ENCODE peak calls at places on chromosomes 13 and 19, in eight cellular contexts. H is tibial nerve, V is sigmoid colon, R is esophagus muscularis mucosa, E is testis, Y is K562, B is lower lobe of right lung, F is PC-9. I is an unnamed sample. For H3K4me1, the result is how much of the 10 kb centered on the place peaks cover.

GRCh38 chr19:2469102-2469914 is 6.6 kb upstream of the GADD45B start:
- DNase-seq in H (no peak), V (no peak), R (no peak), E (no peak), Y (no peak), B (no peak), F (peak), I (peak)

GRCh38 chr13:76803831-76804230 is 82.4 kb downstream of the KCTD12 start:
- DNase-seq in H (no peak), V (no peak), R (no peak), E (no peak), Y (no peak), B (no peak), F (no peak), I (no peak)

GRCh38 chr13:64529874-64530485 is 2700.2 kb downstream of the PCDH9 start:
- DNase-seq in H (no peak), V (no peak), R (no peak), E (no peak), Y (peak), B (no peak), F (no peak), I (peak)

GRCh38 chr19:54616057-54616456 is 14.2 kb upstream of the LILRB1 start:
- DNase-seq in H (no peak), V (no peak), R (no peak), E (no peak), Y (no peak), B (no peak), F (no peak), I (no peak)

GRCh38 chr13:22455036-22455435 is 725.7 kb upstream of the SGCG start:
- DNase-seq in H (no peak), V (no peak), R (no peak), E (no peak), Y (no peak), B (no peak), F (no peak), I (no peak)

GRCh38 chr19:36973021-36973843 is 57.1 kb downstream of the ZNF568 start:
- DNase-seq in H (peak), V (peak), R (peak), E (peak), Y (peak), B (peak), F (peak), I (no peak)

GRCh38 chr13:36157475-36157874 is 26.3 kb upstream of the DCLK1 start:
- DNase-seq in H (no peak), V (no peak), R (no peak), E (no peak), Y (no peak), B (no peak), F (no peak), I (no peak)

GRCh38 chr19:15025237-15025636 is 24.0 kb upstream of the CASP14 start:
- DNase-seq in H (no peak), V (no peak), R (no peak), E (peak), Y (peak), B (no peak), F (no peak), I (no peak)

GRCh38 chr19:47391510-47392223 is 27.7 kb downstream of the MEIS3 start:
- DNase-seq in H (peak), V (peak), R (peak), E (peak), Y (peak), B (peak), F (peak), I (peak)

GRCh38 chr13:34207334-34207733 is 389.4 kb downstream of the RFC3 start:
- DNase-seq in H (no peak), V (no peak), R (no peak), E (no peak), Y (no peak), B (no peak), F (peak), I (peak)

GRCh38 chr19:47153266-47153665 is 22.6 kb downstream of the SAE1 start:
- DNase-seq in H (no peak), V (no peak), R (no peak), E (no peak), Y (no peak), B (no peak), F (no peak), I (no peak)

GRCh38 chr19:38033658-38034150 is 126.7 kb downstream of the SIPA1L3 start:
- DNase-seq in H (no peak), V (no peak), R (no peak), E (no peak), Y (no peak), B (no peak), F (no peak), I (no peak)

GRCh38 chr13:98144501-98145350 is 1.8 kb downstream of the FARP1 start:
- DNase-seq in H (no peak), V (no peak), R (no peak), E (no peak), Y (no peak), B (peak), F (peak), I (peak)

GRCh38 chr19:46697142-46697960 is 19.6 kb downstream of the PRKD2 start:
- DNase-seq in H (peak), V (peak), R (peak), E (peak), Y (peak), B (peak), F (no peak), I (peak)

GRCh38 chr19:32453736-32454135 is 48.2 kb downstream of the DPY19L3 start:
- DNase-seq in H (no peak), V (no peak), R (no peak), E (no peak), Y (no peak), B (no peak), F (no peak), I (no peak)

GRCh38 chr13:52921194-52921593 is 72.8 kb upstream of the PCDH8 start:
- DNase-seq in H (peak), V (no peak), R (no peak), E (no peak), Y (no peak), B (no peak), F (no peak), I (no peak)

GRCh38 chr13:75587679-75588078 is 38.1 kb downstream of the UCHL3 start:
- DNase-seq in H (no peak), V (no peak), R (no peak), E (no peak), Y (no peak), B (no peak), F (no peak), I (peak)

GRCh38 chr13:33284916-33285315 is 639 bp downstream of the STARD13 start:
- DNase-seq in H (no peak), V (no peak), R (no peak), E (no peak), Y (no peak), B (no peak), F (no peak), I (peak)

GRCh38 chr13:46469064-46469463 is 82.0 kb upstream of the RUBCNL start:
- DNase-seq in H (no peak), V (no peak), R (no peak), E (no peak), Y (no peak), B (no peak), F (no peak), I (peak)

GRCh38 chr13:67223742-67224141 is 6.4 kb downstream of the PCDH9 start:
- DNase-seq in H (no peak), V (no peak), R (no peak), E (no peak), Y (no peak), B (no peak), F (no peak), I (no peak)

GRCh38 chr19:55632463-55632834 is 8.1 kb upstream of the ZNF784 start:
- DNase-seq in H (peak), V (peak), R (peak), E (peak), Y (peak), B (peak), F (peak), I (peak)

GRCh38 chr19:1624458-1624857 is 19.2 kb upstream of the UQCR11 start:
- DNase-seq in H (peak), V (peak), R (no peak), E (peak), Y (peak), B (peak), F (peak), I (peak)

DNA sequence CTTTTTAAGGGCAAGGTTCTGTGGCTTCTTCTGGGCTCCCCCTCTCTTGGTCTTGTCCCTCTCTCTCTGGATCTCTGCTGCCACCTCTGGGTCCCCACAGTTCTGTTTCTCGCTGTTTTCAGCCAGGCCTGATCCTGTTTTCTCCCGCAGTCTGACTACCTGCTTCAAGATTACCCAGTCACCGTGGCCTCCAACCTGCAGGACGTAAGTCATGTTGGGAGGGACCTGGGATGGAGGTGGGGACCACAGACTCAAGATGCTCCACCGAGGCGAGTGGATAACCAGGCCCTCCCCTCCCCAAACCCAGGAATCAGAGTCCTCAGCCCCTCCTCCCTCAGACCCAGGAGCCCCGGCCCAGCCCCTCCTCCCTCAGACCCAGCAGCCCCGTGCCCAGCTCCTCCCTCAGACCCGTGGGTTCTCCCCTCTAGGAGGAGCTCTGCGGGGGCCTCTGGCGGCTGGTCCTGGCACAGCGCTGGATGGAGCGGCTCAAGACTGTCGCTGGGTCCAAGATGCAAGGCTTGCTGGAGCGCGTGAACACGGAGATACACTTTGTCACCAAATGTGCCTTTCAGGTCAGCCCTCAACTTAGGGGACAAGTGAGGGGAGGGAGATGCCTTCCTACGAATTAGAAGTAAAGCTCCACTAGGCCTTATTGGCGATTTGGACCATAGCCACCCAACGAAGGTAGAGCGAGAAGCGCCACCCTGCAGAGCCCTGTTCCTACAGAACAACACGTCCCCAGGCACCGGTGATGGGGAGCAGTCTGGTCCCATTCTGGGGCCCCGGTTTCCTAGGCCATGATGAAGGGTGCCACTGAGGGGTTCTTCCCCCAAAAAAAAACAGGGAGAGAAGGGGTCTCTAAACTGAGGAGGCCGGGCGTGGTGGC is 2.2 kb downstream of the FLT3LG start:
- DNase-seq in H (no peak), V (peak), R (no peak), E (no peak), Y (peak), B (no peak), F (no peak), I (peak)
- H3K4me3 ChIP-seq in H (no peak), V (no peak), R (no peak), E (no peak), Y (no peak), B (no peak), F (no peak), I (no peak)

DNA sequence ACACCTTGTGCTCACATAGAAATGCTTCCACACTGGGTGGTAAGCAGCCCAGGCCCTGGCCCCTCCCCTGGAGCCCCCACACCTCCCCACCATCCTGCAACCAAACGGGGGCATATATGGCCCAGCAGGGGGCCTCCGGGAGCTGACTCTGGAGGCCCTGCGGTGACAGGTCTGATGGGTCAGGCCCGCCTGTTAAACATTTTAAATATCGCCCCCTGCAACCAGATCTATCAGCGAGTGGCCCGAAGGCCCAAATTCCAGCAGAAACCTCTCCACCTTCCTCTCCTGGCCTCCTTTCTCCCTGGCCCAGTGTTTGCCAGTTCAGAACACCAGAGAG is 48.0 kb upstream of the KATNAL1 start:
- DNase-seq in H (no peak), V (no peak), R (no peak), E (no peak), Y (peak), B (peak), F (no peak), I (peak)
- TF ChIP-seq CTCF in H (no peak), V (no peak), R (no peak), E (no peak), Y (peak), B (peak), F (no peak), I (peak)

DNA sequence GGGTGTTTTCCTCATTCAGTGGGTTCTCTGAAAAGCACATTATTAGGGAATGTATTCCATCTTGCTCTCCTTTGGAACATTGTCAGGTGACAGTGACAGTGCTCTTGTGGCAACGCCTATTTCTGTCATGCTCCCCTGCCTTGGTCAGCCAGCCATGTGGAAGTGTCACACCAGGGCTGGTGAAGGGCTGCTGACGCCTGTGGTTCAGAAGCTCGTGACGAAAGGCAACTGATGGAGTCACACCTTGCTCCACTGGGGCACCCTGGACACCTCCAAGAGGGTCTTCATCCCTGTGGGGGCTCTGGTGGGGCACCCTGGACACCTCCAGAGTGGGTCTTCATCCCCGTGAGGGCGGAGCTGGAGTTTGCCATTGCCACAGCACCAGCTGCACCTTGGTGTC is 68.9 kb upstream of the GPR183 start:
- DNase-seq in H (peak), V (peak), R (no peak), E (no peak), Y (no peak), B (no peak), F (no peak), I (no peak)
- H3K4me1 ChIP-seq in H (under half), V (under half), R (under half), E (under half), Y (under half), B (under half), F (under half), I (under half)

GRCh38 chr19:39333507-39333906 is 2.3 kb downstream of the GMFG start:
- DNase-seq in H (no peak), V (no peak), R (no peak), E (no peak), Y (no peak), B (no peak), F (no peak), I (no peak)

GRCh38 chr19:39335168-39335567 is 675 bp downstream of the GMFG start:
- DNase-seq in H (no peak), V (no peak), R (no peak), E (no peak), Y (peak), B (no peak), F (no peak), I (no peak)

GRCh38 chr19:39336483-39336882 is 640 bp upstream of the GMFG start:
- DNase-seq in H (no peak), V (no peak), R (no peak), E (no peak), Y (no peak), B (no peak), F (no peak), I (no peak)

GRCh38 chr19:39332293-39332692 is 3.5 kb downstream of the GMFG start:
- DNase-seq in H (no peak), V (no peak), R (no peak), E (no peak), Y (no peak), B (no peak), F (no peak), I (no peak)

DNA sequence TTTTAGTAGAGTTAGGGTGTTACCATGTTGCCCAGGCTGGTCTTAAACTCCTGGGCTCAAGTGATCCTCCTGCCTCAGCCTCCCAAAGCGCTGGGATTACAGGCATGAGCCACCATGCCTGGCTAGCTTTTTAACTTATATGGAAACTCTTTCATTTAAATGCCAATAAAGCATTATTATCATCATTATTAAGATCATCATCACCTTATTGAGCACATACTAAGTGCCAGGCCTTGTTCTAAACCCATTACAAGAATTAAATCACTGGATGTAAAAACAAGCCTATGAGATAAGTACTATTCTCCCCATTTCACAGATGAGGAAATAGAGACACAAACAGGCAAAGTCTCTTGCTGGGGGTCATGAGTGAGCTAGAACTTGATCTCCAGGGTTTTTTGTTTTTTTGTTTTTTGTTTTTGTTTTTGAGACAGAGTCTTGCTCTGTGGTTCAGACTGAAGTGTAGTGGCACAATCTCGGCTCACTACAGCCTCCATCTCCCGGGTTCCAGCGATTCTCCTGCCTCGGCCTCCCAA is 1.3 kb downstream of the GMFG start:
- DNase-seq in H (no peak), V (no peak), R (no peak), E (no peak), Y (no peak), B (no peak), F (no peak), I (no peak)
- H3K4me3 ChIP-seq in H (peak), V (peak), R (peak), E (no peak), Y (no peak), B (peak), F (no peak), I (no peak)

GRCh38 chr13:41389580-41389979 is 67.8 kb upstream of the RGCC start:
- DNase-seq in H (no peak), V (no peak), R (no peak), E (no peak), Y (no peak), B (no peak), F (no peak), I (no peak)

GRCh38 chr13:41383400-41383799 is 72.3 kb downstream of the NAA16 start:
- DNase-seq in H (no peak), V (no peak), R (no peak), E (no peak), Y (no peak), B (no peak), F (no peak), I (no peak)

GRCh38 chr13:41386206-41386605 is 71.1 kb upstream of the RGCC start:
- DNase-seq in H (no peak), V (no peak), R (no peak), E (no peak), Y (no peak), B (no peak), F (no peak), I (no peak)

GRCh38 chr13:41388143-41388881 is 69.0 kb upstream of the RGCC start:
- DNase-seq in H (no peak), V (no peak), R (no peak), E (no peak), Y (no peak), B (no peak), F (no peak), I (no peak)

GRCh38 chr13:41384749-41385503 is 72.4 kb upstream of the RGCC start:
- DNase-seq in H (no peak), V (no peak), R (no peak), E (no peak), Y (no peak), B (no peak), F (no peak), I (no peak)
- TF ChIP-seq CTCF in H (no peak), V (no peak), R (peak), E (no peak), Y (peak), B (peak), F (peak), I (peak)